ENCODE peak calls at places on chromosomes 3 and 15, in eight cellular contexts. O, M, X, Q, U, I, J and Y are unnamed samples.

GRCh38 chr3:17290894-17291293 is 406.1 kb downstream of the PLCL2 start:
- DNase-seq in O (no peak), J (no peak), M (no peak), I (no peak), Q (no peak), X (no peak), U (no peak), Y (no peak)

GRCh38 chr3:179510496-179510895 is 52.2 kb upstream of the ACTL6A start:
- DNase-seq in U (no peak), J (no peak), M (no peak), O (no peak), I (no peak), X (no peak), Q (no peak), Y (no peak)

GRCh38 chr3:170180107-170180951 is 1.2 kb downstream of the PHC3 start:
- DNase-seq in O (no peak), X (peak), M (no peak), Q (peak), U (no peak), J (no peak), I (no peak), Y (no peak)

GRCh38 chr3:155607761-155608160 is 137.1 kb downstream of the PLCH1 start:
- DNase-seq in X (no peak), J (no peak), I (no peak), U (no peak), O (no peak), Q (no peak), M (no peak), Y (no peak)

GRCh38 chr3:165837801-165838200 is 578 bp upstream of the BCHE start:
- DNase-seq in Q (no peak), U (no peak), O (no peak), I (no peak), X (no peak), M (no peak), J (no peak), Y (no peak)

GRCh38 chr3:63909431-63909830 is 2.8 kb downstream of the SCAANT1 start:
- DNase-seq in J (no peak), U (no peak), O (no peak), X (no peak), I (no peak), M (no peak), Q (no peak), Y (no peak)

GRCh38 chr15:67188551-67189218 is 65.8 kb downstream of the AAGAB start:
- DNase-seq in I (no peak), J (peak), X (no peak), Q (no peak), U (no peak), M (peak), O (no peak), Y (no peak)

GRCh38 chr3:51401639-51402166 is 10.6 kb downstream of the RBM15B start:
- DNase-seq in J (no peak), X (no peak), U (no peak), Q (no peak), O (no peak), I (no peak), M (no peak), Y (no peak)

GRCh38 chr3:114218578-114219185 is 18.7 kb downstream of the ZNF80 start:
- DNase-seq in Q (no peak), M (no peak), I (no peak), X (peak), J (no peak), U (no peak), O (no peak), Y (no peak)

GRCh38 chr3:190041333-190042041 is 79.2 kb downstream of the P3H2 start:
- DNase-seq in U (no peak), M (no peak), X (no peak), Q (no peak), O (no peak), I (peak), J (no peak), Y (no peak)

GRCh38 chr15:63466378-63467192 is 37.8 kb upstream of the USP3 start:
- DNase-seq in X (peak), M (no peak), U (no peak), Q (peak), J (no peak), I (peak), O (no peak), Y (no peak)

GRCh38 chr15:34644851-34645250 is 61.4 kb upstream of the GOLGA8B start:
- DNase-seq in O (no peak), I (no peak), X (no peak), J (no peak), Q (no peak), M (no peak), U (no peak), Y (no peak)

GRCh38 chr3:103337179-103337845 is 902.5 kb downstream of the ZPLD1 start:
- DNase-seq in M (no peak), J (no peak), Q (no peak), O (no peak), I (no peak), X (no peak), U (no peak), Y (no peak)

GRCh38 chr15:48336940-48337339 is 5.7 kb downstream of the DUT start:
- DNase-seq in O (no peak), X (peak), I (peak), Q (peak), U (no peak), M (no peak), J (no peak), Y (no peak)

GRCh38 chr3:164452707-164453106 is 625.6 kb downstream of the SI start:
- DNase-seq in I (no peak), Q (no peak), M (no peak), U (no peak), O (no peak), X (no peak), J (no peak), Y (no peak)

GRCh38 chr3:13557926-13558325 is 9.0 kb downstream of the FBLN2 start:
- DNase-seq in Q (no peak), I (no peak), O (peak), J (peak), M (no peak), X (no peak), U (no peak), Y (no peak)

GRCh38 chr3:11944052-11944673 is 60.0 kb upstream of the SYN2 start:
- DNase-seq in J (no peak), X (no peak), O (no peak), M (no peak), U (no peak), I (peak), Q (no peak), Y (peak)

GRCh38 chr3:143167956-143168355 is 48.4 kb downstream of the CHST2 start:
- DNase-seq in U (no peak), J (no peak), X (no peak), I (no peak), O (no peak), M (no peak), Q (no peak), Y (no peak)

GRCh38 chr15:31016446-31016915 is 25.1 kb upstream of the MTMR10 start:
- DNase-seq in Q (no peak), U (no peak), M (no peak), I (no peak), J (no peak), X (no peak), O (no peak), Y (no peak)
- H3K27ac ChIP-seq in Q (no peak), U (no peak), M (no peak), I (no peak), J (no peak), X (no peak), O (no peak), Y (no peak)

GRCh38 chr3:65890328-65890727 is 148.4 kb downstream of the MAGI1 start:
- DNase-seq in I (no peak), M (no peak), Q (no peak), U (no peak), X (no peak), J (no peak), O (no peak), Y (no peak)

GRCh38 chr3:65893631-65894030 is 145.1 kb downstream of the MAGI1 start:
- DNase-seq in O (no peak), I (no peak), M (no peak), U (no peak), X (no peak), J (no peak), Q (no peak), Y (no peak)

GRCh38 chr3:65889707-65890099 is 149.0 kb downstream of the MAGI1 start:
- DNase-seq in M (no peak), J (no peak), U (no peak), I (no peak), Q (no peak), O (no peak), X (no peak), Y (no peak)

GRCh38 chr3:65886376-65886775 is 152.3 kb downstream of the MAGI1 start:
- DNase-seq in O (no peak), M (no peak), Q (no peak), J (no peak), I (no peak), X (no peak), U (no peak), Y (no peak)

GRCh38 chr3:65888980-65889706 is 149.6 kb downstream of the MAGI1 start:
- DNase-seq in X (no peak), Q (no peak), I (no peak), M (no peak), O (no peak), U (no peak), J (no peak), Y (no peak)
- H3K27ac ChIP-seq in X (no peak), Q (no peak), I (no peak), M (peak), O (no peak), U (no peak), J (no peak), Y (no peak)

DNA sequence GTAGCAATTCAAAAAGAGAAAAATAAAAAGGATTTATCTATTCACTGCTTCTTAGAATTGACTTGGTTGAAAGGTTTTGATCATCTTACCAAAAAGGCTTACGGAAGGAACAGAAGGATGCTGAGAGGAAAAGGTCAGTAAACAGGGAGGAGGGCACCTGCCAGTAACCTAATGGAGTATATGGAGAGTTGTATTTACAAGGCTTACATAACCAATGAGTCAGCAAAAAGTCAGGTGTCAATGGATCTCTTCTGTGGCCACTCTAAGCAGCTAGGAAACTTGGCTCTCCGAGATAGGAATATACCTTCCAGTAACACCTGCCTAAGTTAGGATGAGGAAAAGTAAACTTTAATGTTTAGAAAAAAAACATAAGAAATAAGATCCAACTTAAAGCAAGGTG is 80.5 kb upstream of the PLXND1 start:
- DNase-seq in M (no peak), U (no peak), X (no peak), I (no peak), O (no peak), J (no peak), Q (no peak), Y (no peak)
- H3K27ac ChIP-seq in M (no peak), U (peak), X (no peak), I (peak), O (no peak), J (peak), Q (no peak), Y (peak)

GRCh38 chr3:34947849-34948248 is 691.5 kb upstream of the ARPP21 start:
- DNase-seq in Q (no peak), O (no peak), I (peak), X (no peak), M (no peak), U (no peak), J (no peak), Y (no peak)
- H3K27ac ChIP-seq in Q (no peak), O (no peak), I (no peak), X (no peak), M (no peak), U (no peak), J (no peak), Y (no peak)

GRCh38 chr15:89760303-89761008 is 9.4 kb upstream of the MESP1 start:
- DNase-seq in J (peak), M (peak), U (peak), Q (peak), O (peak), I (peak), X (peak), Y (peak)
- H3K27ac ChIP-seq in J (no peak), M (peak), U (no peak), Q (peak), O (no peak), I (no peak), X (no peak), Y (no peak)